ENCODE peak calls at places on chromosomes 4 and X, in eight cellular contexts. X, Q, Y, J, B, M, I and T are unnamed samples.
A peak's percentile ranks its signal among the peaks of the same experiment; 100 is the strongest.

GRCh38 chr4:75514949-75515612 is 808 bp downstream of the THAP6 start:
- DNase-seq in X (peak; percentile 36), Q (no peak), Y (no peak), J (no peak), B (no peak), M (no peak), I (peak; percentile 25), T (no peak)

GRCh38 chrX:151825927-151826471 is 86.7 kb upstream of the MAGEA4 start:
- DNase-seq in X (no peak), Q (no peak), Y (no peak), J (no peak), B (no peak), M (peak; percentile 43), I (no peak), T (peak; percentile 3)

GRCh38 chrX:40931921-40932320 is 153.3 kb upstream of the USP9X start:
- DNase-seq in X (no peak), Q (no peak), Y (no peak), J (no peak), B (no peak), M (no peak), I (no peak), T (no peak)

GRCh38 chr4:152988721-152989553 is 52.8 kb downstream of the FHDC1 start:
- DNase-seq in X (no peak), Q (no peak), Y (peak; percentile 12), J (no peak), B (peak; percentile 84), M (no peak), I (no peak), T (no peak)

GRCh38 chrX:42466706-42467105 is 311.3 kb downstream of the PPP1R2C start:
- DNase-seq in X (no peak), Q (no peak), Y (no peak), J (no peak), B (no peak), M (no peak), I (no peak), T (no peak)

GRCh38 chr4:7027284-7027683 is 15.9 kb upstream of the TADA2B start:
- DNase-seq in X (no peak), Q (no peak), Y (no peak), J (no peak), B (no peak), M (no peak), I (no peak), T (no peak)

GRCh38 chrX:68043713-68044438 is 389.4 kb downstream of the OPHN1 start:
- DNase-seq in X (no peak), Q (no peak), Y (no peak), J (no peak), B (no peak), M (no peak), I (no peak), T (no peak)

GRCh38 chrX:3545901-3546300 is 167.5 kb downstream of the PRKX start:
- DNase-seq in X (no peak), Q (no peak), Y (no peak), J (no peak), B (no peak), M (no peak), I (no peak), T (no peak)

GRCh38 chr4:152500798-152501434 is 35.0 kb downstream of the FBXW7 start:
- DNase-seq in X (peak; percentile 49), Q (peak; percentile 42), Y (no peak), J (peak; percentile 76), B (peak; percentile 79), M (peak; percentile 56), I (peak; percentile 81), T (peak; percentile 65)

GRCh38 chrX:139267858-139268257 is 262.7 kb upstream of the F9 start:
- DNase-seq in X (no peak), Q (no peak), Y (no peak), J (no peak), B (no peak), M (no peak), I (no peak), T (no peak)

GRCh38 chrX:50680990-50681389 is 133.0 kb downstream of the SHROOM4 start:
- DNase-seq in X (no peak), Q (no peak), Y (no peak), J (no peak), B (no peak), M (no peak), I (no peak), T (peak; percentile 10)

GRCh38 chr4:26458104-26458503 is 32.2 kb downstream of the CCKAR start:
- DNase-seq in X (peak; percentile 10), Q (no peak), Y (no peak), J (no peak), B (no peak), M (no peak), I (no peak), T (no peak)

GRCh38 chr4:10082047-10082446 is 34.6 kb downstream of the WDR1 start:
- DNase-seq in X (no peak), Q (no peak), Y (peak; percentile 54), J (no peak), B (no peak), M (peak; percentile 19), I (no peak), T (peak; percentile 8)

GRCh38 chrX:38127961-38128360 is 92.7 kb downstream of the SRPX start:
- DNase-seq in X (no peak), Q (no peak), Y (no peak), J (no peak), B (no peak), M (no peak), I (no peak), T (no peak)

GRCh38 chr4:137312257-137312656 is 220.0 kb downstream of the PCDH18 start:
- DNase-seq in X (no peak), Q (no peak), Y (no peak), J (no peak), B (no peak), M (no peak), I (no peak), T (no peak)

GRCh38 chr4:139955600-139955999 is 198.4 kb downstream of the MAML3 start:
- DNase-seq in X (no peak), Q (no peak), Y (no peak), J (no peak), B (no peak), M (no peak), I (no peak), T (no peak)

GRCh38 chr4:108821056-108821925 is 58.4 kb upstream of the ETNPPL start:
- DNase-seq in X (no peak), Q (no peak), Y (no peak), J (no peak), B (no peak), M (no peak), I (no peak), T (no peak)

GRCh38 chrX:154012336-154012991 is 7.2 kb downstream of the IRAK1 start:
- DNase-seq in X (no peak), Q (no peak), Y (peak; percentile 65), J (peak; percentile 67), B (peak; percentile 39), M (no peak), I (no peak), T (peak; percentile 52)

GRCh38 chrX:34300871-34301270 is 168.8 kb upstream of the FAM47A start:
- DNase-seq in X (no peak), Q (no peak), Y (no peak), J (peak; percentile 3), B (peak; percentile 19), M (no peak), I (peak; percentile 21), T (peak; percentile 25)

GRCh38 chr4:55393461-55394320 is 2.1 kb upstream of the TMEM165 start:
- DNase-seq in X (no peak), Q (no peak), Y (no peak), J (no peak), B (no peak), M (no peak), I (peak; percentile 31), T (no peak)

GRCh38 chrX:154486396-154487207 is at the start of gene UBL4A:
- DNase-seq in X (no peak), Q (peak; percentile 64), Y (peak; percentile 89), J (no peak), B (peak; percentile 41), M (peak; percentile 90), I (peak; percentile 54), T (peak; percentile 85)